ENCODE peak calls at places on chromosomes 13 and 19, in eight cellular contexts. One of them, this sample, is unnamed.
A peak's percentile ranks its signal among the peaks of the same experiment; 100 is the strongest.

GRCh38 chr19:3404324-3405260 is 38.2 kb downstream of the NFIC start:
- DNase-seq in lung: peak; percentile 86
- DNase-seq in IMR-90: peak; percentile 93
- DNase-seq in GM03348: peak; percentile 93
- DNase-seq in HuH-7: no peak
- DNase-seq in MG63: peak; percentile 74
- DNase-seq in progenitor cell of endocrine pancreas: no peak
- DNase-seq in stimulated activated CD8-positive, alpha-beta memory T cell treated with anti-CD3 and anti-CD28 coated beads, Interleukin-7, amount 100 ng/mL, for 1 hour: no peak
- DNase-seq in this sample: no peak

GRCh38 chr19:45767881-45768643 is 990 bp downstream of the SIX5 start:
- DNase-seq in lung: peak; percentile 66
- DNase-seq in IMR-90: peak; percentile 65
- DNase-seq in GM03348: peak; percentile 54
- DNase-seq in HuH-7: peak; percentile 58
- DNase-seq in MG63: peak; percentile 82
- DNase-seq in progenitor cell of endocrine pancreas: peak; percentile 57
- DNase-seq in stimulated activated CD8-positive, alpha-beta memory T cell treated with anti-CD3 and anti-CD28 coated beads, Interleukin-7, amount 100 ng/mL, for 1 hour: no peak
- DNase-seq in this sample: no peak

GRCh38 chr13:95564091-95564490 is 11.6 kb downstream of the CLDN10 start:
- DNase-seq in lung: no peak
- DNase-seq in IMR-90: no peak
- DNase-seq in GM03348: no peak
- DNase-seq in HuH-7: no peak
- DNase-seq in MG63: no peak
- DNase-seq in progenitor cell of endocrine pancreas: no peak
- DNase-seq in stimulated activated CD8-positive, alpha-beta memory T cell treated with anti-CD3 and anti-CD28 coated beads, Interleukin-7, amount 100 ng/mL, for 1 hour: no peak
- DNase-seq in this sample: no peak

GRCh38 chr13:92843549-92843948 is 383.1 kb upstream of the GPC6 start:
- DNase-seq in lung: no peak
- DNase-seq in IMR-90: peak; percentile 69
- DNase-seq in GM03348: peak; percentile 31
- DNase-seq in HuH-7: no peak
- DNase-seq in MG63: no peak
- DNase-seq in progenitor cell of endocrine pancreas: no peak
- DNase-seq in stimulated activated CD8-positive, alpha-beta memory T cell treated with anti-CD3 and anti-CD28 coated beads, Interleukin-7, amount 100 ng/mL, for 1 hour: no peak
- DNase-seq in this sample: peak; percentile 49

GRCh38 chr19:31284621-31285020 is 64.6 kb downstream of the TSHZ3 start:
- DNase-seq in lung: no peak
- DNase-seq in IMR-90: no peak
- DNase-seq in GM03348: no peak
- DNase-seq in HuH-7: no peak
- DNase-seq in MG63: no peak
- DNase-seq in progenitor cell of endocrine pancreas: no peak
- DNase-seq in stimulated activated CD8-positive, alpha-beta memory T cell treated with anti-CD3 and anti-CD28 coated beads, Interleukin-7, amount 100 ng/mL, for 1 hour: no peak
- DNase-seq in this sample: no peak

GRCh38 chr19:41546386-41546789 is 29.6 kb upstream of the CEACAM21 start:
- DNase-seq in lung: no peak
- DNase-seq in IMR-90: no peak
- DNase-seq in GM03348: no peak
- DNase-seq in HuH-7: no peak
- DNase-seq in MG63: no peak
- DNase-seq in progenitor cell of endocrine pancreas: no peak
- DNase-seq in stimulated activated CD8-positive, alpha-beta memory T cell treated with anti-CD3 and anti-CD28 coated beads, Interleukin-7, amount 100 ng/mL, for 1 hour: no peak
- DNase-seq in this sample: peak; percentile 47

GRCh38 chr13:79541426-79542049 is 60.6 kb downstream of the NDFIP2 start:
- DNase-seq in lung: no peak
- DNase-seq in IMR-90: peak; percentile 73
- DNase-seq in GM03348: peak; percentile 39
- DNase-seq in HuH-7: peak; percentile 4
- DNase-seq in MG63: no peak
- DNase-seq in progenitor cell of endocrine pancreas: no peak
- DNase-seq in stimulated activated CD8-positive, alpha-beta memory T cell treated with anti-CD3 and anti-CD28 coated beads, Interleukin-7, amount 100 ng/mL, for 1 hour: no peak
- DNase-seq in this sample: peak; percentile 88

GRCh38 chr13:108463365-108463764 is 166.0 kb upstream of the MYO16 start:
- DNase-seq in lung: no peak
- DNase-seq in IMR-90: peak; percentile 94
- DNase-seq in GM03348: peak; percentile 67
- DNase-seq in HuH-7: no peak
- DNase-seq in MG63: no peak
- DNase-seq in progenitor cell of endocrine pancreas: no peak
- DNase-seq in stimulated activated CD8-positive, alpha-beta memory T cell treated with anti-CD3 and anti-CD28 coated beads, Interleukin-7, amount 100 ng/mL, for 1 hour: no peak
- DNase-seq in this sample: no peak

GRCh38 chr13:112627161-112627560 is 39.2 kb upstream of the TUBGCP3 start:
- DNase-seq in lung: no peak
- DNase-seq in IMR-90: no peak
- DNase-seq in GM03348: no peak
- DNase-seq in HuH-7: no peak
- DNase-seq in MG63: no peak
- DNase-seq in progenitor cell of endocrine pancreas: no peak
- DNase-seq in stimulated activated CD8-positive, alpha-beta memory T cell treated with anti-CD3 and anti-CD28 coated beads, Interleukin-7, amount 100 ng/mL, for 1 hour: no peak
- DNase-seq in this sample: no peak

GRCh38 chr13:93727301-93728141 is 500.9 kb downstream of the GPC6 start:
- DNase-seq in lung: no peak
- DNase-seq in IMR-90: peak; percentile 82
- DNase-seq in GM03348: peak; percentile 8
- DNase-seq in HuH-7: no peak
- DNase-seq in MG63: peak; percentile 60
- DNase-seq in progenitor cell of endocrine pancreas: no peak
- DNase-seq in stimulated activated CD8-positive, alpha-beta memory T cell treated with anti-CD3 and anti-CD28 coated beads, Interleukin-7, amount 100 ng/mL, for 1 hour: no peak
- DNase-seq in this sample: no peak

GRCh38 chr13:46476174-46476573 is 76.8 kb upstream of the LRCH1 start:
- DNase-seq in lung: no peak
- DNase-seq in IMR-90: no peak
- DNase-seq in GM03348: peak; percentile 10
- DNase-seq in HuH-7: no peak
- DNase-seq in MG63: peak; percentile 22
- DNase-seq in progenitor cell of endocrine pancreas: no peak
- DNase-seq in stimulated activated CD8-positive, alpha-beta memory T cell treated with anti-CD3 and anti-CD28 coated beads, Interleukin-7, amount 100 ng/mL, for 1 hour: no peak
- DNase-seq in this sample: no peak

GRCh38 chr13:105991622-105992254 is 543.7 kb downstream of the EFNB2 start:
- DNase-seq in lung: peak; percentile 41
- DNase-seq in IMR-90: peak; percentile 80
- DNase-seq in GM03348: no peak
- DNase-seq in HuH-7: no peak
- DNase-seq in MG63: peak; percentile 71
- DNase-seq in progenitor cell of endocrine pancreas: no peak
- DNase-seq in stimulated activated CD8-positive, alpha-beta memory T cell treated with anti-CD3 and anti-CD28 coated beads, Interleukin-7, amount 100 ng/mL, for 1 hour: no peak
- DNase-seq in this sample: no peak